ENCODE peak calls at places on chromosomes 12 and 14, in nine cellular contexts. One of them, this sample, is unnamed.

GRCh38 chr12:30417697-30418231 is 277.9 kb downstream of the IPO8 start:
- DNase-seq in choroid plexus epithelial cell: peak; percentile 74
- DNase-seq in activated B cell treated with CpG ODN at 0.5 μM for 24 hours: no peak
- DNase-seq in cardiac muscle cell: peak; percentile 90
- DNase-seq in neural crest cell: no peak
- DNase-seq in right cardiac atrium: no peak
- DNase-seq in hepatocyte: no peak
- DNase-seq in retina: no peak
- DNase-seq in left cardiac atrium: no peak
- DNase-seq in this sample: no peak

GRCh38 chr12:94057262-94058151 is 90.9 kb upstream of the PLXNC1 start:
- DNase-seq in choroid plexus epithelial cell: no peak
- DNase-seq in activated B cell treated with CpG ODN at 0.5 μM for 24 hours: no peak
- DNase-seq in cardiac muscle cell: peak; percentile 17
- DNase-seq in neural crest cell: no peak
- DNase-seq in right cardiac atrium: no peak
- DNase-seq in hepatocyte: no peak
- DNase-seq in retina: no peak
- DNase-seq in left cardiac atrium: no peak
- DNase-seq in this sample: no peak

GRCh38 chr14:75278422-75279152 is at the start of gene FOS:
- DNase-seq in choroid plexus epithelial cell: peak; percentile 98
- DNase-seq in activated B cell treated with CpG ODN at 0.5 μM for 24 hours: peak; percentile 88
- DNase-seq in cardiac muscle cell: peak; percentile 97
- DNase-seq in neural crest cell: peak; percentile 79
- DNase-seq in right cardiac atrium: peak; percentile 95
- DNase-seq in hepatocyte: peak; percentile 96
- DNase-seq in retina: peak; percentile 100
- DNase-seq in left cardiac atrium: peak; percentile 95
- DNase-seq in this sample: peak; percentile 95

GRCh38 chr12:130441771-130442760 is 104.4 kb downstream of the PIWIL1 start:
- DNase-seq in choroid plexus epithelial cell: no peak
- DNase-seq in activated B cell treated with CpG ODN at 0.5 μM for 24 hours: no peak
- DNase-seq in cardiac muscle cell: no peak
- DNase-seq in neural crest cell: no peak
- DNase-seq in right cardiac atrium: peak; percentile 41
- DNase-seq in hepatocyte: no peak
- DNase-seq in retina: no peak
- DNase-seq in left cardiac atrium: no peak
- DNase-seq in this sample: no peak

GRCh38 chr14:37599527-37600368 is 4.3 kb downstream of the TTC6 start:
- DNase-seq in choroid plexus epithelial cell: no peak
- DNase-seq in activated B cell treated with CpG ODN at 0.5 μM for 24 hours: no peak
- DNase-seq in cardiac muscle cell: no peak
- DNase-seq in neural crest cell: no peak
- DNase-seq in right cardiac atrium: peak; percentile 45
- DNase-seq in hepatocyte: peak; percentile 40
- DNase-seq in retina: peak; percentile 74
- DNase-seq in left cardiac atrium: no peak
- DNase-seq in this sample: no peak

GRCh38 chr12:91940322-91940721 is 205.3 kb downstream of the BTG1 start:
- DNase-seq in choroid plexus epithelial cell: no peak
- DNase-seq in activated B cell treated with CpG ODN at 0.5 μM for 24 hours: no peak
- DNase-seq in cardiac muscle cell: no peak
- DNase-seq in neural crest cell: no peak
- DNase-seq in right cardiac atrium: no peak
- DNase-seq in hepatocyte: no peak
- DNase-seq in retina: no peak
- DNase-seq in left cardiac atrium: no peak
- DNase-seq in this sample: no peak

GRCh38 chr14:95668235-95668772 is 17.9 kb upstream of the TCL1B start:
- DNase-seq in choroid plexus epithelial cell: no peak
- DNase-seq in activated B cell treated with CpG ODN at 0.5 μM for 24 hours: no peak
- DNase-seq in cardiac muscle cell: no peak
- DNase-seq in neural crest cell: no peak
- DNase-seq in right cardiac atrium: no peak
- DNase-seq in hepatocyte: no peak
- DNase-seq in retina: no peak
- DNase-seq in left cardiac atrium: no peak
- DNase-seq in this sample: no peak

GRCh38 chr12:1496162-1496925 is 98.0 kb downstream of the FBXL14 start:
- DNase-seq in choroid plexus epithelial cell: peak; percentile 18
- DNase-seq in activated B cell treated with CpG ODN at 0.5 μM for 24 hours: no peak
- DNase-seq in cardiac muscle cell: peak; percentile 36
- DNase-seq in neural crest cell: no peak
- DNase-seq in right cardiac atrium: no peak
- DNase-seq in hepatocyte: no peak
- DNase-seq in retina: no peak
- DNase-seq in left cardiac atrium: no peak
- DNase-seq in this sample: no peak

GRCh38 chr12:12661086-12661485 is 34.9 kb downstream of the GPR19 start:
- DNase-seq in choroid plexus epithelial cell: peak; percentile 79
- DNase-seq in activated B cell treated with CpG ODN at 0.5 μM for 24 hours: no peak
- DNase-seq in cardiac muscle cell: peak; percentile 87
- DNase-seq in neural crest cell: no peak
- DNase-seq in right cardiac atrium: no peak
- DNase-seq in hepatocyte: no peak
- DNase-seq in retina: no peak
- DNase-seq in left cardiac atrium: no peak
- DNase-seq in this sample: no peak

GRCh38 chr12:119154435-119154818 is 24.3 kb upstream of the HSPB8 start:
- DNase-seq in choroid plexus epithelial cell: peak; percentile 10
- DNase-seq in activated B cell treated with CpG ODN at 0.5 μM for 24 hours: no peak
- DNase-seq in cardiac muscle cell: no peak
- DNase-seq in neural crest cell: peak; percentile 31
- DNase-seq in right cardiac atrium: peak; percentile 68
- DNase-seq in hepatocyte: peak; percentile 63
- DNase-seq in retina: no peak
- DNase-seq in left cardiac atrium: no peak
- DNase-seq in this sample: no peak

GRCh38 chr14:100290607-100291304 is 15.5 kb downstream of the SLC25A29 start:
- DNase-seq in choroid plexus epithelial cell: no peak
- DNase-seq in activated B cell treated with CpG ODN at 0.5 μM for 24 hours: no peak
- DNase-seq in cardiac muscle cell: no peak
- DNase-seq in neural crest cell: no peak
- DNase-seq in right cardiac atrium: peak; percentile 48
- DNase-seq in hepatocyte: no peak
- DNase-seq in retina: no peak
- DNase-seq in left cardiac atrium: no peak
- DNase-seq in this sample: no peak

GRCh38 chr12:80872053-80872452 is 65.7 kb downstream of the LIN7A start:
- DNase-seq in choroid plexus epithelial cell: no peak
- DNase-seq in activated B cell treated with CpG ODN at 0.5 μM for 24 hours: no peak
- DNase-seq in cardiac muscle cell: no peak
- DNase-seq in neural crest cell: no peak
- DNase-seq in right cardiac atrium: no peak
- DNase-seq in hepatocyte: no peak
- DNase-seq in retina: no peak
- DNase-seq in left cardiac atrium: no peak
- DNase-seq in this sample: no peak

GRCh38 chr14:30882431-30882830 is 8.1 kb downstream of the COCH start:
- DNase-seq in choroid plexus epithelial cell: no peak
- DNase-seq in activated B cell treated with CpG ODN at 0.5 μM for 24 hours: no peak
- DNase-seq in cardiac muscle cell: no peak
- DNase-seq in neural crest cell: no peak
- DNase-seq in right cardiac atrium: no peak
- DNase-seq in hepatocyte: no peak
- DNase-seq in retina: no peak
- DNase-seq in left cardiac atrium: no peak
- DNase-seq in this sample: no peak

GRCh38 chr12:104494137-104494815 is 37.5 kb downstream of the CHST11 start:
- DNase-seq in choroid plexus epithelial cell: peak; percentile 67
- DNase-seq in activated B cell treated with CpG ODN at 0.5 μM for 24 hours: no peak
- DNase-seq in cardiac muscle cell: peak; percentile 60
- DNase-seq in neural crest cell: no peak
- DNase-seq in right cardiac atrium: no peak
- DNase-seq in hepatocyte: no peak
- DNase-seq in retina: no peak
- DNase-seq in left cardiac atrium: no peak
- DNase-seq in this sample: no peak

GRCh38 chr12:95440401-95440800 is 33.6 kb upstream of the METAP2 start:
- DNase-seq in choroid plexus epithelial cell: peak; percentile 34
- DNase-seq in activated B cell treated with CpG ODN at 0.5 μM for 24 hours: no peak
- DNase-seq in cardiac muscle cell: peak; percentile 54
- DNase-seq in neural crest cell: no peak
- DNase-seq in right cardiac atrium: no peak
- DNase-seq in hepatocyte: no peak
- DNase-seq in retina: no peak
- DNase-seq in left cardiac atrium: no peak
- DNase-seq in this sample: no peak

GRCh38 chr12:122350444-122350843 is 72.0 kb downstream of the CLIP1 start:
- DNase-seq in choroid plexus epithelial cell: peak; percentile 13
- DNase-seq in activated B cell treated with CpG ODN at 0.5 μM for 24 hours: no peak
- DNase-seq in cardiac muscle cell: peak; percentile 88
- DNase-seq in neural crest cell: no peak
- DNase-seq in right cardiac atrium: peak; percentile 88
- DNase-seq in hepatocyte: no peak
- DNase-seq in retina: no peak
- DNase-seq in left cardiac atrium: peak; percentile 76
- DNase-seq in this sample: no peak

GRCh38 chr12:56631790-56632700 is 1.9 kb upstream of the BAZ2A start:
- DNase-seq in choroid plexus epithelial cell: peak; percentile 39
- DNase-seq in activated B cell treated with CpG ODN at 0.5 μM for 24 hours: peak; percentile 64
- DNase-seq in cardiac muscle cell: peak; percentile 47
- DNase-seq in neural crest cell: peak; percentile 50
- DNase-seq in right cardiac atrium: peak; percentile 90
- DNase-seq in hepatocyte: peak; percentile 84
- DNase-seq in retina: peak; percentile 59
- DNase-seq in left cardiac atrium: peak; percentile 82
- DNase-seq in this sample: no peak

GRCh38 chr14:31251028-31251958 is 43.7 kb upstream of the HECTD1 start:
- DNase-seq in choroid plexus epithelial cell: no peak
- DNase-seq in activated B cell treated with CpG ODN at 0.5 μM for 24 hours: no peak
- DNase-seq in cardiac muscle cell: no peak
- DNase-seq in neural crest cell: no peak
- DNase-seq in right cardiac atrium: no peak
- DNase-seq in hepatocyte: no peak
- DNase-seq in retina: no peak
- DNase-seq in left cardiac atrium: no peak
- DNase-seq in this sample: no peak

GRCh38 chr12:52126605-52127578 is 47.4 kb downstream of the SMIM41 start:
- DNase-seq in choroid plexus epithelial cell: peak; percentile 69
- DNase-seq in activated B cell treated with CpG ODN at 0.5 μM for 24 hours: no peak
- DNase-seq in cardiac muscle cell: peak; percentile 72
- DNase-seq in neural crest cell: no peak
- DNase-seq in right cardiac atrium: no peak
- DNase-seq in hepatocyte: no peak
- DNase-seq in retina: peak; percentile 20
- DNase-seq in left cardiac atrium: peak; percentile 65
- DNase-seq in this sample: no peak

GRCh38 chr12:55132816-55133215 is 6.6 kb downstream of the OR9K2 start:
- DNase-seq in choroid plexus epithelial cell: no peak
- DNase-seq in activated B cell treated with CpG ODN at 0.5 μM for 24 hours: no peak
- DNase-seq in cardiac muscle cell: no peak
- DNase-seq in neural crest cell: no peak
- DNase-seq in right cardiac atrium: no peak
- DNase-seq in hepatocyte: no peak
- DNase-seq in retina: no peak
- DNase-seq in left cardiac atrium: no peak
- DNase-seq in this sample: no peak

GRCh38 chr12:89779090-89779489 is 70.5 kb upstream of the ATP2B1 start:
- DNase-seq in choroid plexus epithelial cell: no peak
- DNase-seq in activated B cell treated with CpG ODN at 0.5 μM for 24 hours: no peak
- DNase-seq in cardiac muscle cell: no peak
- DNase-seq in neural crest cell: no peak
- DNase-seq in right cardiac atrium: no peak
- DNase-seq in hepatocyte: no peak
- DNase-seq in retina: no peak
- DNase-seq in left cardiac atrium: no peak
- DNase-seq in this sample: no peak

GRCh38 chr14:55688566-55688965 is 108.6 kb downstream of the KTN1 start:
- DNase-seq in choroid plexus epithelial cell: no peak
- DNase-seq in activated B cell treated with CpG ODN at 0.5 μM for 24 hours: no peak
- DNase-seq in cardiac muscle cell: no peak
- DNase-seq in neural crest cell: no peak
- DNase-seq in right cardiac atrium: no peak
- DNase-seq in hepatocyte: no peak
- DNase-seq in retina: no peak
- DNase-seq in left cardiac atrium: no peak
- DNase-seq in this sample: no peak

GRCh38 chr12:114687269-114687605 is 3.3 kb upstream of the TBX3 start:
- DNase-seq in choroid plexus epithelial cell: no peak
- DNase-seq in activated B cell treated with CpG ODN at 0.5 μM for 24 hours: no peak
- DNase-seq in cardiac muscle cell: no peak
- DNase-seq in neural crest cell: no peak
- DNase-seq in right cardiac atrium: no peak
- DNase-seq in hepatocyte: no peak
- DNase-seq in retina: no peak
- DNase-seq in left cardiac atrium: no peak
- DNase-seq in this sample: no peak

GRCh38 chr14:64721391-64721791 is 17.2 kb downstream of the PLEKHG3 start:
- DNase-seq in choroid plexus epithelial cell: peak; percentile 76
- DNase-seq in activated B cell treated with CpG ODN at 0.5 μM for 24 hours: no peak
- DNase-seq in cardiac muscle cell: peak; percentile 49
- DNase-seq in neural crest cell: no peak
- DNase-seq in right cardiac atrium: peak; percentile 81
- DNase-seq in hepatocyte: no peak
- DNase-seq in retina: no peak
- DNase-seq in left cardiac atrium: peak; percentile 56
- DNase-seq in this sample: no peak

GRCh38 chr12:93563807-93564538 is 8.5 kb upstream of the SOCS2 start:
- DNase-seq in choroid plexus epithelial cell: peak; percentile 86
- DNase-seq in activated B cell treated with CpG ODN at 0.5 μM for 24 hours: no peak
- DNase-seq in cardiac muscle cell: peak; percentile 47
- DNase-seq in neural crest cell: no peak
- DNase-seq in right cardiac atrium: no peak
- DNase-seq in hepatocyte: peak; percentile 69
- DNase-seq in retina: no peak
- DNase-seq in left cardiac atrium: no peak
- DNase-seq in this sample: no peak

GRCh38 chr14:104976198-104977007 is 1.8 kb downstream of the AHNAK2 start:
- DNase-seq in choroid plexus epithelial cell: peak; percentile 82
- DNase-seq in activated B cell treated with CpG ODN at 0.5 μM for 24 hours: peak; percentile 86
- DNase-seq in cardiac muscle cell: peak; percentile 87
- DNase-seq in neural crest cell: peak; percentile 85
- DNase-seq in right cardiac atrium: peak; percentile 94
- DNase-seq in hepatocyte: peak; percentile 91
- DNase-seq in retina: peak; percentile 83
- DNase-seq in left cardiac atrium: peak; percentile 88
- DNase-seq in this sample: peak; percentile 94